ENCODE peak calls at places on chromosomes 6 and 20, in four cellular contexts. V is heart left ventricle, M is stomach, B is MM.1S. K is an unnamed sample.

GRCh38 chr6:105301072-105301503 is 101.8 kb downstream of the PREP start:
- DNase-seq in V (peak), M (no peak), B (no peak), K (no peak)

GRCh38 chr6:78599526-78599925 is 267.8 kb upstream of the IRAK1BP1 start:
- DNase-seq in V (no peak), M (no peak), B (no peak), K (no peak)

GRCh38 chr6:9204171-9204570 is 768.8 kb upstream of the SLC35B3 start:
- DNase-seq in V (no peak), M (no peak), B (no peak), K (no peak)

GRCh38 chr6:136085370-136086115 is 164.6 kb downstream of the MTFR2 start:
- DNase-seq in V (no peak), M (no peak), B (no peak), K (no peak)

GRCh38 chr20:51532577-51533191 is 9.8 kb downstream of the NFATC2 start:
- DNase-seq in V (peak), M (no peak), B (no peak), K (no peak)

GRCh38 chr6:69907981-69908498 is 41.7 kb downstream of the COL19A1 start:
- DNase-seq in V (no peak), M (no peak), B (no peak), K (no peak)

GRCh38 chr20:38883081-38883980 is 42.9 kb upstream of the FAM83D start:
- DNase-seq in V (no peak), M (no peak), B (no peak), K (no peak)

GRCh38 chr6:5958948-5959347 is 47.8 kb downstream of the NRN1 start:
- DNase-seq in V (no peak), M (no peak), B (no peak), K (no peak)

GRCh38 chr6:117503211-117503610 is 20.7 kb downstream of the DCBLD1 start:
- DNase-seq in V (no peak), M (no peak), B (no peak), K (no peak)

GRCh38 chr6:37940074-37940847 is 120.7 kb downstream of the ZFAND3 start:
- DNase-seq in V (peak), M (no peak), B (no peak), K (no peak)

GRCh38 chr6:3235969-3236368 is 8.5 kb upstream of the TUBB2B start:
- DNase-seq in V (no peak), M (no peak), B (no peak), K (no peak)

GRCh38 chr6:81614292-81614691 is 138.2 kb downstream of the TENT5A start:
- DNase-seq in V (no peak), M (peak), B (no peak), K (no peak)

GRCh38 chr20:50664248-50664647 is 27.1 kb downstream of the RIPOR3 start:
- DNase-seq in V (peak), M (no peak), B (no peak), K (no peak)

GRCh38 chr20:36483919-36484808 is 57.2 kb upstream of the MYL9 start:
- DNase-seq in V (no peak), M (peak), B (no peak), K (no peak)

GRCh38 chr6:36120539-36120938 is 9.8 kb upstream of the MAPK13 start:
- DNase-seq in V (no peak), M (peak), B (peak), K (peak)

GRCh38 chr6:160667854-160668481 is 3.9 kb upstream of the LPA start:
- DNase-seq in V (no peak), M (peak), B (peak), K (peak)

GRCh38 chr20:51333446-51333845 is 209.1 kb downstream of the NFATC2 start:
- DNase-seq in V (no peak), M (no peak), B (no peak), K (no peak)

GRCh38 chr20:45036044-45036755 is 64.7 kb downstream of the KCNS1 start:
- DNase-seq in V (no peak), M (no peak), B (no peak), K (no peak)

GRCh38 chr6:35088281-35089215 is 52.6 kb downstream of the TCP11 start:
- DNase-seq in V (no peak), M (no peak), B (no peak), K (no peak)

GRCh38 chr6:130827247-130828149 is at the start of gene SMLR1:
- DNase-seq in V (no peak), M (no peak), B (no peak), K (no peak)

GRCh38 chr6:22470454-22471368 is 98.7 kb upstream of the HDGFL1 start:
- DNase-seq in V (peak), M (peak), B (no peak), K (no peak)

GRCh38 chr6:26365633-26365995 is 616 bp downstream of the BTN3A2 start:
- DNase-seq in V (no peak), M (no peak), B (no peak), K (no peak)

GRCh38 chr6:152648090-152648489 is 10.9 kb upstream of the SYNE1 start:
- DNase-seq in V (no peak), M (no peak), B (no peak), K (no peak)

GRCh38 chr6:42222450-42222849 is 4.8 kb upstream of the MRPS10 start:
- DNase-seq in V (no peak), M (no peak), B (no peak), K (no peak)

GRCh38 chr6:158481612-158482473 is 78.0 kb upstream of the TMEM181 start:
- DNase-seq in V (no peak), M (no peak), B (no peak), K (no peak)

GRCh38 chr20:31608256-31608980 is 3.3 kb downstream of the ID1 start:
- DNase-seq in V (peak), M (peak), B (no peak), K (no peak)
- H3K4me3 ChIP-seq in V (no peak), M (peak), B (no peak), K (no peak)

DNA sequence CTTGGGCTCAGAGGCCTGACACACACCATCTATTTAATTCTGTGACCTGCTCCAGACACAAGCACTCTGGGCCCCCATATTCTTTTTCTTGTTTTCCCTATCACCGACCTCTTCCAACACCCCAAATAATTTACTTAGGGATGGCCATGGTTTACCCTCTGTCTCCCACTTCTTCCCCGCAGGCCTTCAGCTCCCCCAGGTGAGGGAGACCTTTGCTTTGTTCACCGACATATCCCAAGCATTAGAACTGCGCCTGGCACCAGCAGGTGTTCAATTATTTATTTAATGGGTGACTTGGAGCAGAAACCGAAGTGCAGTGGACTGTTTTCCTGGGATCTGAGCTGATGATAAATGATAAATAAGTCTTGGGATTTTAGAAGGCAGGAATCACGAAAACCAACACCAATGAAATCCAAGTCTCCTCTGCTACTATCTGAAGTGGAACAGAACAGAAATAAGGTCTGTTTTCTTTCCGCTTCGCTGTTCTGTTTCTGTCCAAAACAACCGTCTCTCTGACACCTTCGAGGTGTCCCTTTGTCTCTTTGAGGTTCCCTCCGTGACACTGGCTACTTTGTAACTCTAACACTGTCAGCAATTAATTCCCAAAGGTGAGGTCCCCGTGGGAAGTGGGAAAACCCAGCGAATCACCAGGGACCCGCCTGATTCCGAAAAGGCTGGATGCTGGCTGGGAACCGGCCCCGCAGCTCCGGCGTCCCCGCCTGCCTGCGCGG is 1.1 kb upstream of the RIN2 start:
- DNase-seq in V (no peak), M (peak), B (no peak), K (no peak)
- TF ChIP-seq CTCF in V (no peak), M (no peak), B (no peak), K (no peak)

GRCh38 chr20:46099491-46100287 is 9.9 kb upstream of the NCOA5 start:
- DNase-seq in V (peak), M (no peak), B (peak), K (no peak)
- H3K4me3 ChIP-seq in V (no peak), M (no peak), B (peak), K (peak)

GRCh38 chr6:150670311-150670710 is 70.6 kb downstream of the PLEKHG1 start:
- DNase-seq in V (no peak), M (no peak), B (no peak), K (no peak)
- TF ChIP-seq CTCF in V (no peak), M (no peak), B (no peak), K (no peak)

GRCh38 chr6:68575765-68576439 is 59.2 kb upstream of the ADGRB3 start:
- DNase-seq in V (peak), M (no peak), B (peak), K (no peak)
- H3K4me3 ChIP-seq in V (no peak), M (no peak), B (peak), K (no peak)

DNA sequence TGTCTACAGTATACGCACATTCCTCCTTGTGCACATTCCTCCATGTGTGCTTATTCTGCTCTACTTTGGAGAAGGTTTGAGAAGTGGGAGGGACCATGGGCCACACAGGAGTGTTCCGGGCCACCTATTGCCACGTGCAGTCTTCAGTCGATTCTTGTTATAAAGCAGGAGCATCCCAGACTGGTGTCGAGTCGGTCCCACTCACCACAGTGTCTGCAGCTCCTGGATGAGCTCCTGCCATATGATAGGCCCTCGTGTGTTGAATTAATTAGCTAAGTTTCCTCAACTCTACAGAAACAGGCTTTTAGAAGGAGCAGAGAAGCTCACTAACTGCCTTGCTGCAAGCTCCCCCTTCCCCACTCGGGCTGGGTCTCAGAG is 22.6 kb downstream of the ENTPD6 start:
- DNase-seq in V (no peak), M (no peak), B (no peak), K (no peak)
- TF ChIP-seq CTCF in V (no peak), M (no peak), B (no peak), K (no peak)

GRCh38 chr6:29500594-29500993 is 12.8 kb upstream of the MAS1L start:
- DNase-seq in V (no peak), M (no peak), B (no peak), K (no peak)
- H3K4me3 ChIP-seq in V (no peak), M (no peak), B (no peak), K (no peak)

GRCh38 chr6:157216570-157216969 is 106.7 kb downstream of the TMEM242 start:
- DNase-seq in V (no peak), M (no peak), B (no peak), K (no peak)
- TF ChIP-seq CTCF in V (no peak), M (no peak), B (no peak), K (no peak)

DNA sequence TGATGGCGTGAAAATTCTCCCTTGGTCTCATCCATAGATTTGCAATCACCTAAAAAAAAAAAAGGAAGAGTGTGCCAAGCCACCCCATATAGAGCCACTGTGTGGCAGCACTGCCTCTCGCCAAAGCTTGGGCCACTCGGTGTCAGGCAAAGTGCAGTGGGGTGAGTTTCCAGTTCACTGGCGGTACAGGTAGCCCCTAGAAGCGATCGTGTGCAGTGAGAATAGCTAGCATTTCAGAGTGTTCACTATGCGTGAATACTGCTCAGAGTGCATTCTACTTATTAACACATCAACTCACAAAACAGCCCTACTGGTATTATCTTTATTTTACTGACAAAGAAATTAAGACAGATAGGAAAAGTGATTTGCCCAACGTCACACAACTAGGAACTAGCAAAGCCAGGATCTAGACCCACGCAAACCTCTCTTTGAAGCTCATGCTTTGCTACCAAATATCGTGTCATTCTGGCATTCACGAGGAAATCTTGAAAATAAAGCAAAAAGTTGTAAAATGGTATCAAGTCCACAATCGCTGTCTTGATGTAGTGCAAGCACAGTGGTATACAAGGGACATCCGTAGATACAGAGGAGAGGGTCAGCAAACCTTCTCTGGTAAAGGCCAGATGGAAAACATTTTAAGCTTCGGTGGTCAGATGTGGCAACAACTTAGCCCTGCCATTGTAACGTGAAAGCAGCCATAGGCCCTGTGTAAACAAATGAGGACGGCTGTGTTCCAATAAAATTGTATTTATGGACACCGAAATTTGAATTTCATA is 10.4 kb upstream of the GCNT2 start:
- DNase-seq in V (peak), M (peak), B (peak), K (no peak)
- H3K4me3 ChIP-seq in V (no peak), M (peak), B (no peak), K (no peak)

DNA sequence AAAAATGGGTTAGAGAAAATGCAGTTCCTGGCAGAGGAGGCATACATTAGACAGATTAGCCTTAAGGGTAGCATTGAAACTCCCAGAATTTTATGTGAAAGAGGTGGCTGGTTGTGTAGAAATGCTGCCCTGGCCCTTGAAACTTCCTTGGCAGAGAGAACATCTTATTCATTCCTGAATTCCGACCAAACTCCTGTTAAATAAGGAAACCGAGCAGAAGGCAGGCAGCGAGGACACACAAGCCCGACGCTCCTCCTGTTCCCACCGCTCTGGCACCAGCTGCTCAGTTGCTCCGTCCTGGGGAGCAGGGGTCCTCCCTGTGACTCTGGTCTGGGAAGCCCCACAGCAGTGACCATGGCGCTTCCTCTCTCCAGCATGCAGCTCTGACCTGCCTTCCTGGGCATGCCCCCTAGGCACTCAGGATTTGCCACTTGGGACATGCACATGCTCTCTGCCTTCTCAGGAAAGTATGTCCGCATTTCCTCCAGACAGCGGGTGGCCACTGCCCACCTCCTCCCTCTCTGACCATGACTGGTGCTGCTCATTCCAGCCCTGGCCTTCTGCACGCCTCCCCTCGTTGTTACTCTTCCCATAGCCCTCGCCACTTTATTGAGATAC is 35.2 kb upstream of the CLDN20 start:
- DNase-seq in V (no peak), M (no peak), B (no peak), K (no peak)
- TF ChIP-seq CTCF in V (no peak), M (no peak), B (no peak), K (no peak)

K was measured in GM12864.